ENCODE peak calls at places on chromosomes 7 and 10, in seven cellular contexts. One of them, this sample, is unnamed.

GRCh38 chr7:116578526-116578925 is 53.7 kb downstream of the CAV1 start:
- DNase-seq in cortex of kidney: no peak
- DNase-seq in esophagus muscularis mucosa: no peak
- DNase-seq in SHP77: no peak
- DNase-seq in H4: no peak
- DNase-seq in NCI-H1105: no peak
- DNase-seq in ascending aorta: no peak
- DNase-seq in this sample: no peak

GRCh38 chr10:62374862-62375710 is 917 bp downstream of the ZNF365 start:
- DNase-seq in ascending aorta: no peak
- DNase-seq in SHP77: no peak
- DNase-seq in H4: no peak
- DNase-seq in esophagus muscularis mucosa: no peak
- DNase-seq in NCI-H1105: no peak
- DNase-seq in cortex of kidney: no peak
- DNase-seq in this sample: no peak

GRCh38 chr7:132368246-132368900 is 207.9 kb downstream of the PLXNA4 start:
- DNase-seq in esophagus muscularis mucosa: no peak
- DNase-seq in NCI-H1105: peak; percentile 94
- DNase-seq in SHP77: peak; percentile 57
- DNase-seq in ascending aorta: no peak
- DNase-seq in H4: no peak
- DNase-seq in cortex of kidney: no peak
- DNase-seq in this sample: peak; percentile 63

GRCh38 chr10:121316432-121316831 is 281.8 kb downstream of the FGFR2 start:
- DNase-seq in SHP77: no peak
- DNase-seq in cortex of kidney: no peak
- DNase-seq in NCI-H1105: no peak
- DNase-seq in esophagus muscularis mucosa: peak; percentile 86
- DNase-seq in ascending aorta: no peak
- DNase-seq in H4: no peak
- DNase-seq in this sample: no peak

GRCh38 chr7:142383826-142384507 is 126.1 kb upstream of the PRSS58 start:
- DNase-seq in H4: peak; percentile 38
- DNase-seq in SHP77: no peak
- DNase-seq in esophagus muscularis mucosa: no peak
- DNase-seq in ascending aorta: no peak
- DNase-seq in NCI-H1105: no peak
- DNase-seq in cortex of kidney: no peak
- DNase-seq in this sample: no peak

GRCh38 chr10:114239117-114239993 is at the start of gene VWA2:
- DNase-seq in NCI-H1105: peak; percentile 40
- DNase-seq in esophagus muscularis mucosa: peak; percentile 90
- DNase-seq in ascending aorta: no peak
- DNase-seq in cortex of kidney: no peak
- DNase-seq in H4: no peak
- DNase-seq in SHP77: peak; percentile 35
- DNase-seq in this sample: peak; percentile 31

GRCh38 chr7:48628950-48629349 is 295.4 kb upstream of the CDC14C start:
- DNase-seq in ascending aorta: no peak
- DNase-seq in cortex of kidney: no peak
- DNase-seq in SHP77: no peak
- DNase-seq in NCI-H1105: no peak
- DNase-seq in esophagus muscularis mucosa: no peak
- DNase-seq in H4: no peak
- DNase-seq in this sample: no peak

GRCh38 chr7:95700917-95701316 is 71.4 kb upstream of the DYNC1I1 start:
- DNase-seq in H4: no peak
- DNase-seq in SHP77: no peak
- DNase-seq in NCI-H1105: no peak
- DNase-seq in ascending aorta: no peak
- DNase-seq in esophagus muscularis mucosa: no peak
- DNase-seq in cortex of kidney: no peak
- DNase-seq in this sample: peak; percentile 24

GRCh38 chr10:1633783-1634182 is 103.5 kb downstream of the ADARB2 start:
- DNase-seq in NCI-H1105: no peak
- DNase-seq in SHP77: no peak
- DNase-seq in H4: no peak
- DNase-seq in esophagus muscularis mucosa: no peak
- DNase-seq in cortex of kidney: no peak
- DNase-seq in ascending aorta: no peak
- DNase-seq in this sample: no peak

GRCh38 chr10:101612872-101613271 is 24.8 kb downstream of the DPCD start:
- DNase-seq in H4: no peak
- DNase-seq in NCI-H1105: no peak
- DNase-seq in cortex of kidney: no peak
- DNase-seq in SHP77: no peak
- DNase-seq in ascending aorta: no peak
- DNase-seq in esophagus muscularis mucosa: no peak
- DNase-seq in this sample: no peak

GRCh38 chr7:144407266-144407931 is 3.9 kb upstream of the NOBOX start:
- DNase-seq in NCI-H1105: peak; percentile 80
- DNase-seq in ascending aorta: no peak
- DNase-seq in esophagus muscularis mucosa: no peak
- DNase-seq in H4: no peak
- DNase-seq in SHP77: no peak
- DNase-seq in cortex of kidney: no peak
- DNase-seq in this sample: no peak

GRCh38 chr10:71391701-71392100 is 5.0 kb upstream of the CDH23 start:
- DNase-seq in H4: no peak
- DNase-seq in SHP77: no peak
- DNase-seq in NCI-H1105: no peak
- DNase-seq in ascending aorta: no peak
- DNase-seq in esophagus muscularis mucosa: no peak
- DNase-seq in cortex of kidney: no peak
- DNase-seq in this sample: no peak

GRCh38 chr7:112422842-112423496 is 27.3 kb upstream of the IFRD1 start:
- DNase-seq in SHP77: peak; percentile 87
- DNase-seq in cortex of kidney: no peak
- DNase-seq in NCI-H1105: no peak
- DNase-seq in H4: peak; percentile 89
- DNase-seq in esophagus muscularis mucosa: no peak
- DNase-seq in ascending aorta: peak; percentile 84
- DNase-seq in this sample: peak; percentile 13

GRCh38 chr7:91249506-91250233 is 14.6 kb upstream of the FZD1 start:
- DNase-seq in NCI-H1105: no peak
- DNase-seq in H4: peak; percentile 74
- DNase-seq in cortex of kidney: no peak
- DNase-seq in esophagus muscularis mucosa: no peak
- DNase-seq in ascending aorta: no peak
- DNase-seq in SHP77: no peak
- DNase-seq in this sample: no peak

GRCh38 chr10:116080553-116080952 is 192.5 kb downstream of the GFRA1 start:
- DNase-seq in NCI-H1105: no peak
- DNase-seq in SHP77: no peak
- DNase-seq in esophagus muscularis mucosa: no peak
- DNase-seq in cortex of kidney: no peak
- DNase-seq in H4: no peak
- DNase-seq in ascending aorta: no peak
- DNase-seq in this sample: no peak

GRCh38 chr10:112880633-112881530 is 69.2 kb upstream of the TCF7L2 start:
- DNase-seq in H4: no peak
- DNase-seq in ascending aorta: no peak
- DNase-seq in esophagus muscularis mucosa: no peak
- DNase-seq in NCI-H1105: no peak
- DNase-seq in SHP77: no peak
- DNase-seq in cortex of kidney: no peak
- DNase-seq in this sample: no peak

This sample was measured in NCI-H2081 treated with DMSO at 0.1 percent for 48 hours.